ENCODE peak calls at places on chromosomes 2 and 18, in four cellular contexts. C, D, E and L are unnamed samples.

GRCh38 chr18:75531212-75531850 is 103.8 kb upstream of the SMIM21 start:
- DNase-seq in E (no peak), D (no peak), C (no peak), L (no peak)

GRCh38 chr2:20617081-20617575 is 33.8 kb downstream of the HS1BP3 start:
- DNase-seq in C (no peak), D (no peak), E (no peak), L (peak; percentile 47)

GRCh38 chr2:107402330-107402729 is 424.4 kb upstream of the RGPD4 start:
- DNase-seq in C (no peak), D (no peak), E (no peak), L (peak; percentile 14)

GRCh38 chr2:85655961-85656403 is 12.0 kb downstream of the SFTPB start:
- DNase-seq in C (no peak), D (no peak), E (no peak), L (no peak)

GRCh38 chr18:22559414-22560282 is 141.9 kb upstream of the CTAGE1 start:
- DNase-seq in E (no peak), C (peak; percentile 59), D (peak; percentile 84), L (peak; percentile 80)

GRCh38 chr2:191645807-191646611 is 31.9 kb upstream of the NABP1 start:
- DNase-seq in C (no peak), D (no peak), E (no peak), L (no peak)

GRCh38 chr2:100142393-100142792 is at the start of gene AFF3:
- DNase-seq in D (no peak), C (no peak), E (peak; percentile 91), L (no peak)

GRCh38 chr2:3666613-3666975 is 8.6 kb downstream of the ALLC start:
- DNase-seq in C (no peak), D (no peak), E (no peak), L (no peak)

GRCh38 chr2:204544961-204545860 is at the start of gene PARD3B:
- DNase-seq in E (no peak), C (peak; percentile 40), D (peak; percentile 24), L (peak; percentile 61)

GRCh38 chr2:191679818-191680600 is 2.1 kb downstream of the NABP1 start:
- DNase-seq in C (no peak), E (peak; percentile 60), D (no peak), L (peak; percentile 75)

GRCh38 chr18:36862182-36862581 is 33.3 kb downstream of the KIAA1328 start:
- DNase-seq in E (no peak), D (no peak), C (no peak), L (no peak)